ENCODE peak calls at places on chromosome 3, in seven cellular contexts. One of them, this sample, is unnamed.

GRCh38 chr3:73298243-73299183 is 237.1 kb downstream of the EBLN2 start:
- DNase-seq in IMR-90: no peak
- DNase-seq in endothelial cell: no peak
- DNase-seq in stimulated activated CD8-positive, alpha-beta memory T cell treated with anti-CD3 and anti-CD28 coated beads, Interleukin-7, amount 100 ng/mL, for 48 hours: no peak
- DNase-seq in ureter: no peak
- DNase-seq in sciatic nerve: no peak
- DNase-seq in C1 segment of cervical spinal cord: no peak
- DNase-seq in this sample: no peak

GRCh38 chr3:154105218-154105975 is 15.8 kb upstream of the ARHGEF26 start:
- DNase-seq in IMR-90: peak
- DNase-seq in endothelial cell: no peak
- DNase-seq in stimulated activated CD8-positive, alpha-beta memory T cell treated with anti-CD3 and anti-CD28 coated beads, Interleukin-7, amount 100 ng/mL, for 48 hours: no peak
- DNase-seq in ureter: no peak
- DNase-seq in sciatic nerve: no peak
- DNase-seq in C1 segment of cervical spinal cord: no peak
- DNase-seq in this sample: no peak

GRCh38 chr3:32996046-32996754 is 44.8 kb downstream of the CCR4 start:
- DNase-seq in IMR-90: no peak
- DNase-seq in endothelial cell: no peak
- DNase-seq in stimulated activated CD8-positive, alpha-beta memory T cell treated with anti-CD3 and anti-CD28 coated beads, Interleukin-7, amount 100 ng/mL, for 48 hours: no peak
- DNase-seq in ureter: no peak
- DNase-seq in sciatic nerve: no peak
- DNase-seq in C1 segment of cervical spinal cord: no peak
- DNase-seq in this sample: no peak

GRCh38 chr3:7309707-7310106 is 448.8 kb downstream of the GRM7 start:
- DNase-seq in IMR-90: no peak
- DNase-seq in endothelial cell: no peak
- DNase-seq in stimulated activated CD8-positive, alpha-beta memory T cell treated with anti-CD3 and anti-CD28 coated beads, Interleukin-7, amount 100 ng/mL, for 48 hours: no peak
- DNase-seq in ureter: peak
- DNase-seq in sciatic nerve: peak
- DNase-seq in C1 segment of cervical spinal cord: no peak
- DNase-seq in this sample: peak

GRCh38 chr3:29333520-29333919 is 52.6 kb downstream of the RBMS3 start:
- DNase-seq in IMR-90: peak
- DNase-seq in endothelial cell: no peak
- DNase-seq in stimulated activated CD8-positive, alpha-beta memory T cell treated with anti-CD3 and anti-CD28 coated beads, Interleukin-7, amount 100 ng/mL, for 48 hours: no peak
- DNase-seq in ureter: no peak
- DNase-seq in sciatic nerve: no peak
- DNase-seq in C1 segment of cervical spinal cord: no peak
- DNase-seq in this sample: no peak

GRCh38 chr3:82467051-82467450 is 705.6 kb upstream of the GBE1 start:
- DNase-seq in IMR-90: no peak
- DNase-seq in endothelial cell: no peak
- DNase-seq in stimulated activated CD8-positive, alpha-beta memory T cell treated with anti-CD3 and anti-CD28 coated beads, Interleukin-7, amount 100 ng/mL, for 48 hours: no peak
- DNase-seq in ureter: no peak
- DNase-seq in sciatic nerve: no peak
- DNase-seq in C1 segment of cervical spinal cord: no peak
- DNase-seq in this sample: no peak

GRCh38 chr3:96370637-96371036 is 443.8 kb upstream of the EPHA6 start:
- DNase-seq in IMR-90: no peak
- DNase-seq in endothelial cell: no peak
- DNase-seq in stimulated activated CD8-positive, alpha-beta memory T cell treated with anti-CD3 and anti-CD28 coated beads, Interleukin-7, amount 100 ng/mL, for 48 hours: no peak
- DNase-seq in ureter: no peak
- DNase-seq in sciatic nerve: no peak
- DNase-seq in C1 segment of cervical spinal cord: no peak
- DNase-seq in this sample: no peak

GRCh38 chr3:185070491-185071335 is 82.1 kb downstream of the C3orf70 start:
- DNase-seq in IMR-90: peak
- DNase-seq in endothelial cell: peak
- DNase-seq in stimulated activated CD8-positive, alpha-beta memory T cell treated with anti-CD3 and anti-CD28 coated beads, Interleukin-7, amount 100 ng/mL, for 48 hours: no peak
- DNase-seq in ureter: no peak
- DNase-seq in sciatic nerve: no peak
- DNase-seq in C1 segment of cervical spinal cord: no peak
- DNase-seq in this sample: no peak

GRCh38 chr3:63642488-63642887 is 10.0 kb upstream of the SNTN start:
- DNase-seq in IMR-90: no peak
- DNase-seq in endothelial cell: no peak
- DNase-seq in stimulated activated CD8-positive, alpha-beta memory T cell treated with anti-CD3 and anti-CD28 coated beads, Interleukin-7, amount 100 ng/mL, for 48 hours: no peak
- DNase-seq in ureter: no peak
- DNase-seq in sciatic nerve: no peak
- DNase-seq in C1 segment of cervical spinal cord: no peak
- DNase-seq in this sample: no peak

GRCh38 chr3:55804170-55805095 is 317.3 kb upstream of the WNT5A start:
- DNase-seq in IMR-90: no peak
- DNase-seq in endothelial cell: no peak
- DNase-seq in stimulated activated CD8-positive, alpha-beta memory T cell treated with anti-CD3 and anti-CD28 coated beads, Interleukin-7, amount 100 ng/mL, for 48 hours: no peak
- DNase-seq in ureter: no peak
- DNase-seq in sciatic nerve: no peak
- DNase-seq in C1 segment of cervical spinal cord: no peak
- DNase-seq in this sample: no peak

GRCh38 chr3:14424711-14425573 is 22.5 kb downstream of the SLC6A6 start:
- DNase-seq in IMR-90: peak
- DNase-seq in endothelial cell: no peak
- DNase-seq in stimulated activated CD8-positive, alpha-beta memory T cell treated with anti-CD3 and anti-CD28 coated beads, Interleukin-7, amount 100 ng/mL, for 48 hours: no peak
- DNase-seq in ureter: no peak
- DNase-seq in sciatic nerve: no peak
- DNase-seq in C1 segment of cervical spinal cord: no peak
- DNase-seq in this sample: no peak

GRCh38 chr3:37945803-37946530 is 44.6 kb upstream of the VILL start:
- DNase-seq in IMR-90: peak
- DNase-seq in endothelial cell: no peak
- DNase-seq in stimulated activated CD8-positive, alpha-beta memory T cell treated with anti-CD3 and anti-CD28 coated beads, Interleukin-7, amount 100 ng/mL, for 48 hours: no peak
- DNase-seq in ureter: peak
- DNase-seq in sciatic nerve: no peak
- DNase-seq in C1 segment of cervical spinal cord: peak
- DNase-seq in this sample: no peak

GRCh38 chr3:123586966-123587365 is 2.1 kb upstream of the HACD2 start:
- DNase-seq in IMR-90: peak
- DNase-seq in endothelial cell: no peak
- DNase-seq in stimulated activated CD8-positive, alpha-beta memory T cell treated with anti-CD3 and anti-CD28 coated beads, Interleukin-7, amount 100 ng/mL, for 48 hours: no peak
- DNase-seq in ureter: no peak
- DNase-seq in sciatic nerve: no peak
- DNase-seq in C1 segment of cervical spinal cord: no peak
- DNase-seq in this sample: no peak

GRCh38 chr3:52910823-52911222 is 13.5 kb upstream of the STIMATE start:
- DNase-seq in IMR-90: no peak
- DNase-seq in endothelial cell: no peak
- DNase-seq in stimulated activated CD8-positive, alpha-beta memory T cell treated with anti-CD3 and anti-CD28 coated beads, Interleukin-7, amount 100 ng/mL, for 48 hours: no peak
- DNase-seq in ureter: no peak
- DNase-seq in sciatic nerve: no peak
- DNase-seq in C1 segment of cervical spinal cord: no peak
- DNase-seq in this sample: no peak

GRCh38 chr3:97882975-97883598 is 61.3 kb downstream of the CRYBG3 start:
- DNase-seq in IMR-90: peak
- DNase-seq in endothelial cell: no peak
- DNase-seq in stimulated activated CD8-positive, alpha-beta memory T cell treated with anti-CD3 and anti-CD28 coated beads, Interleukin-7, amount 100 ng/mL, for 48 hours: no peak
- DNase-seq in ureter: peak
- DNase-seq in sciatic nerve: no peak
- DNase-seq in C1 segment of cervical spinal cord: no peak
- DNase-seq in this sample: no peak

GRCh38 chr3:17179381-17180205 is 294.8 kb downstream of the PLCL2 start:
- DNase-seq in IMR-90: peak
- DNase-seq in endothelial cell: no peak
- DNase-seq in stimulated activated CD8-positive, alpha-beta memory T cell treated with anti-CD3 and anti-CD28 coated beads, Interleukin-7, amount 100 ng/mL, for 48 hours: no peak
- DNase-seq in ureter: no peak
- DNase-seq in sciatic nerve: no peak
- DNase-seq in C1 segment of cervical spinal cord: no peak
- DNase-seq in this sample: no peak

GRCh38 chr3:112127522-112128494 is 5.2 kb downstream of the GCSAM start:
- DNase-seq in IMR-90: no peak
- DNase-seq in endothelial cell: no peak
- DNase-seq in stimulated activated CD8-positive, alpha-beta memory T cell treated with anti-CD3 and anti-CD28 coated beads, Interleukin-7, amount 100 ng/mL, for 48 hours: no peak
- DNase-seq in ureter: no peak
- DNase-seq in sciatic nerve: no peak
- DNase-seq in C1 segment of cervical spinal cord: no peak
- DNase-seq in this sample: no peak

GRCh38 chr3:42498034-42498433 is 4.4 kb upstream of the VIPR1 start:
- DNase-seq in IMR-90: no peak
- DNase-seq in endothelial cell: no peak
- DNase-seq in stimulated activated CD8-positive, alpha-beta memory T cell treated with anti-CD3 and anti-CD28 coated beads, Interleukin-7, amount 100 ng/mL, for 48 hours: no peak
- DNase-seq in ureter: no peak
- DNase-seq in sciatic nerve: no peak
- DNase-seq in C1 segment of cervical spinal cord: no peak
- DNase-seq in this sample: no peak

GRCh38 chr3:58288011-58288728 is 17.9 kb upstream of the RPP14 start:
- DNase-seq in IMR-90: no peak
- DNase-seq in endothelial cell: no peak
- DNase-seq in stimulated activated CD8-positive, alpha-beta memory T cell treated with anti-CD3 and anti-CD28 coated beads, Interleukin-7, amount 100 ng/mL, for 48 hours: no peak
- DNase-seq in ureter: no peak
- DNase-seq in sciatic nerve: no peak
- DNase-seq in C1 segment of cervical spinal cord: peak
- DNase-seq in this sample: no peak

GRCh38 chr3:72872183-72872582 is 15.7 kb upstream of the GXYLT2 start:
- DNase-seq in IMR-90: peak
- DNase-seq in endothelial cell: no peak
- DNase-seq in stimulated activated CD8-positive, alpha-beta memory T cell treated with anti-CD3 and anti-CD28 coated beads, Interleukin-7, amount 100 ng/mL, for 48 hours: no peak
- DNase-seq in ureter: no peak
- DNase-seq in sciatic nerve: no peak
- DNase-seq in C1 segment of cervical spinal cord: no peak
- DNase-seq in this sample: no peak

GRCh38 chr3:122245513-122246174 is 62.2 kb downstream of the CASR start:
- DNase-seq in IMR-90: peak
- DNase-seq in endothelial cell: no peak
- DNase-seq in stimulated activated CD8-positive, alpha-beta memory T cell treated with anti-CD3 and anti-CD28 coated beads, Interleukin-7, amount 100 ng/mL, for 48 hours: no peak
- DNase-seq in ureter: no peak
- DNase-seq in sciatic nerve: no peak
- DNase-seq in C1 segment of cervical spinal cord: no peak
- DNase-seq in this sample: no peak

GRCh38 chr3:72041531-72041930 is 256.6 kb upstream of the PROK2 start:
- DNase-seq in IMR-90: no peak
- DNase-seq in endothelial cell: no peak
- DNase-seq in stimulated activated CD8-positive, alpha-beta memory T cell treated with anti-CD3 and anti-CD28 coated beads, Interleukin-7, amount 100 ng/mL, for 48 hours: no peak
- DNase-seq in ureter: peak
- DNase-seq in sciatic nerve: no peak
- DNase-seq in C1 segment of cervical spinal cord: peak
- DNase-seq in this sample: peak

GRCh38 chr3:65252266-65252665 is 564.5 kb upstream of the ADAMTS9 start:
- DNase-seq in IMR-90: no peak
- DNase-seq in endothelial cell: no peak
- DNase-seq in stimulated activated CD8-positive, alpha-beta memory T cell treated with anti-CD3 and anti-CD28 coated beads, Interleukin-7, amount 100 ng/mL, for 48 hours: no peak
- DNase-seq in ureter: no peak
- DNase-seq in sciatic nerve: no peak
- DNase-seq in C1 segment of cervical spinal cord: no peak
- DNase-seq in this sample: no peak

GRCh38 chr3:8622873-8623725 is 21.5 kb downstream of the SSUH2 start:
- DNase-seq in IMR-90: peak
- DNase-seq in endothelial cell: peak
- DNase-seq in stimulated activated CD8-positive, alpha-beta memory T cell treated with anti-CD3 and anti-CD28 coated beads, Interleukin-7, amount 100 ng/mL, for 48 hours: peak
- DNase-seq in ureter: peak
- DNase-seq in sciatic nerve: peak
- DNase-seq in C1 segment of cervical spinal cord: no peak
- DNase-seq in this sample: peak

GRCh38 chr3:94115482-94115881 is 52.6 kb downstream of the NSUN3 start:
- DNase-seq in IMR-90: peak
- DNase-seq in endothelial cell: peak
- DNase-seq in stimulated activated CD8-positive, alpha-beta memory T cell treated with anti-CD3 and anti-CD28 coated beads, Interleukin-7, amount 100 ng/mL, for 48 hours: no peak
- DNase-seq in ureter: no peak
- DNase-seq in sciatic nerve: no peak
- DNase-seq in C1 segment of cervical spinal cord: peak
- DNase-seq in this sample: no peak

GRCh38 chr3:124972457-124972856 is 37.9 kb upstream of the MUC13 start:
- DNase-seq in IMR-90: no peak
- DNase-seq in endothelial cell: no peak
- DNase-seq in stimulated activated CD8-positive, alpha-beta memory T cell treated with anti-CD3 and anti-CD28 coated beads, Interleukin-7, amount 100 ng/mL, for 48 hours: no peak
- DNase-seq in ureter: no peak
- DNase-seq in sciatic nerve: no peak
- DNase-seq in C1 segment of cervical spinal cord: no peak
- DNase-seq in this sample: no peak

GRCh38 chr3:46517016-46517770 is 19.4 kb downstream of the RTP3 start:
- DNase-seq in IMR-90: peak
- DNase-seq in endothelial cell: no peak
- DNase-seq in stimulated activated CD8-positive, alpha-beta memory T cell treated with anti-CD3 and anti-CD28 coated beads, Interleukin-7, amount 100 ng/mL, for 48 hours: no peak
- DNase-seq in ureter: no peak
- DNase-seq in sciatic nerve: no peak
- DNase-seq in C1 segment of cervical spinal cord: no peak
- DNase-seq in this sample: no peak

GRCh38 chr3:126527006-126527405 is 3.1 kb downstream of the CHST13 start:
- DNase-seq in IMR-90: no peak
- DNase-seq in endothelial cell: no peak
- DNase-seq in stimulated activated CD8-positive, alpha-beta memory T cell treated with anti-CD3 and anti-CD28 coated beads, Interleukin-7, amount 100 ng/mL, for 48 hours: no peak
- DNase-seq in ureter: no peak
- DNase-seq in sciatic nerve: no peak
- DNase-seq in C1 segment of cervical spinal cord: no peak
- DNase-seq in this sample: no peak